ENCODE peak calls at places on chromosomes 2 and 18, in eight cellular contexts. One of them, this sample, is unnamed.

GRCh38 chr2:6352906-6353515 is 512.7 kb downstream of the CMPK2 start:
- DNase-seq in lower leg skin: no peak
- DNase-seq in mammary epithelial cell: no peak
- DNase-seq in GM12865: no peak
- DNase-seq in GM23248: peak
- DNase-seq in HL-60: no peak
- DNase-seq in Jurkat, Clone E6-1: no peak
- DNase-seq in astrocyte of the spinal cord: peak
- DNase-seq in this sample: peak

GRCh38 chr18:47215554-47216138 is 35.8 kb downstream of the SKOR2 start:
- DNase-seq in lower leg skin: no peak
- DNase-seq in mammary epithelial cell: peak
- DNase-seq in GM12865: peak
- DNase-seq in GM23248: peak
- DNase-seq in HL-60: peak
- DNase-seq in Jurkat, Clone E6-1: peak
- DNase-seq in astrocyte of the spinal cord: peak
- DNase-seq in this sample: peak

GRCh38 chr2:121944072-121944829 is 188.8 kb downstream of the TSN start:
- DNase-seq in lower leg skin: peak
- DNase-seq in mammary epithelial cell: peak
- DNase-seq in GM12865: no peak
- DNase-seq in GM23248: peak
- DNase-seq in HL-60: peak
- DNase-seq in Jurkat, Clone E6-1: peak
- DNase-seq in astrocyte of the spinal cord: peak
- DNase-seq in this sample: peak

GRCh38 chr2:219026946-219027345 is 14.4 kb downstream of the CFAP65 start:
- DNase-seq in lower leg skin: no peak
- DNase-seq in mammary epithelial cell: no peak
- DNase-seq in GM12865: no peak
- DNase-seq in GM23248: no peak
- DNase-seq in HL-60: no peak
- DNase-seq in Jurkat, Clone E6-1: no peak
- DNase-seq in astrocyte of the spinal cord: no peak
- DNase-seq in this sample: no peak

GRCh38 chr2:133710613-133711012 is 142.3 kb upstream of the NCKAP5 start:
- DNase-seq in lower leg skin: no peak
- DNase-seq in mammary epithelial cell: peak
- DNase-seq in GM12865: no peak
- DNase-seq in GM23248: peak
- DNase-seq in HL-60: no peak
- DNase-seq in Jurkat, Clone E6-1: no peak
- DNase-seq in astrocyte of the spinal cord: no peak
- DNase-seq in this sample: peak

GRCh38 chr2:62456721-62457539 is 49.1 kb downstream of the TMEM17 start:
- DNase-seq in lower leg skin: peak
- DNase-seq in mammary epithelial cell: peak
- DNase-seq in GM12865: peak
- DNase-seq in GM23248: peak
- DNase-seq in HL-60: no peak
- DNase-seq in Jurkat, Clone E6-1: peak
- DNase-seq in astrocyte of the spinal cord: peak
- DNase-seq in this sample: peak

GRCh38 chr2:164739966-164740365 is 101.7 kb downstream of the COBLL1 start:
- DNase-seq in lower leg skin: no peak
- DNase-seq in mammary epithelial cell: peak
- DNase-seq in GM12865: no peak
- DNase-seq in GM23248: peak
- DNase-seq in HL-60: no peak
- DNase-seq in Jurkat, Clone E6-1: no peak
- DNase-seq in astrocyte of the spinal cord: peak
- DNase-seq in this sample: peak

GRCh38 chr18:48294894-48295585 is 114.1 kb downstream of the ZBTB7C start:
- DNase-seq in lower leg skin: peak
- DNase-seq in mammary epithelial cell: no peak
- DNase-seq in GM12865: no peak
- DNase-seq in GM23248: no peak
- DNase-seq in HL-60: no peak
- DNase-seq in Jurkat, Clone E6-1: no peak
- DNase-seq in astrocyte of the spinal cord: no peak
- DNase-seq in this sample: peak

GRCh38 chr18:23071285-23071684 is 64.0 kb upstream of the CABLES1 start:
- DNase-seq in lower leg skin: no peak
- DNase-seq in mammary epithelial cell: peak
- DNase-seq in GM12865: peak
- DNase-seq in GM23248: peak
- DNase-seq in HL-60: peak
- DNase-seq in Jurkat, Clone E6-1: peak
- DNase-seq in astrocyte of the spinal cord: peak
- DNase-seq in this sample: no peak

GRCh38 chr2:238739668-238740067 is 108.2 kb upstream of the TWIST2 start:
- DNase-seq in lower leg skin: no peak
- DNase-seq in mammary epithelial cell: no peak
- DNase-seq in GM12865: no peak
- DNase-seq in GM23248: no peak
- DNase-seq in HL-60: no peak
- DNase-seq in Jurkat, Clone E6-1: no peak
- DNase-seq in astrocyte of the spinal cord: no peak
- DNase-seq in this sample: no peak

GRCh38 chr2:46909771-46910419 is 5.7 kb downstream of the MCFD2 start:
- DNase-seq in lower leg skin: no peak
- DNase-seq in mammary epithelial cell: peak
- DNase-seq in GM12865: peak
- DNase-seq in GM23248: peak
- DNase-seq in HL-60: no peak
- DNase-seq in Jurkat, Clone E6-1: no peak
- DNase-seq in astrocyte of the spinal cord: peak
- DNase-seq in this sample: peak

GRCh38 chr18:58813090-58813489 is 51.6 kb upstream of the ZNF532 start:
- DNase-seq in lower leg skin: no peak
- DNase-seq in mammary epithelial cell: no peak
- DNase-seq in GM12865: no peak
- DNase-seq in GM23248: no peak
- DNase-seq in HL-60: no peak
- DNase-seq in Jurkat, Clone E6-1: no peak
- DNase-seq in astrocyte of the spinal cord: no peak
- DNase-seq in this sample: no peak

GRCh38 chr2:78908973-78909372 is 116.5 kb upstream of the REG3G start:
- DNase-seq in lower leg skin: no peak
- DNase-seq in mammary epithelial cell: no peak
- DNase-seq in GM12865: no peak
- DNase-seq in GM23248: no peak
- DNase-seq in HL-60: no peak
- DNase-seq in Jurkat, Clone E6-1: no peak
- DNase-seq in astrocyte of the spinal cord: no peak
- DNase-seq in this sample: no peak

GRCh38 chr2:239326831-239327535 is 73.8 kb downstream of the HDAC4 start:
- DNase-seq in lower leg skin: peak
- DNase-seq in mammary epithelial cell: peak
- DNase-seq in GM12865: peak
- DNase-seq in GM23248: no peak
- DNase-seq in HL-60: peak
- DNase-seq in Jurkat, Clone E6-1: peak
- DNase-seq in astrocyte of the spinal cord: peak
- DNase-seq in this sample: no peak

GRCh38 chr2:9984861-9985480 is 33.5 kb downstream of the GRHL1 start:
- DNase-seq in lower leg skin: no peak
- DNase-seq in mammary epithelial cell: no peak
- DNase-seq in GM12865: no peak
- DNase-seq in GM23248: peak
- DNase-seq in HL-60: no peak
- DNase-seq in Jurkat, Clone E6-1: no peak
- DNase-seq in astrocyte of the spinal cord: no peak
- DNase-seq in this sample: peak

GRCh38 chr2:206296128-206296527 is 21.7 kb downstream of the ZDBF2 start:
- DNase-seq in lower leg skin: no peak
- DNase-seq in mammary epithelial cell: peak
- DNase-seq in GM12865: no peak
- DNase-seq in GM23248: peak
- DNase-seq in HL-60: no peak
- DNase-seq in Jurkat, Clone E6-1: no peak
- DNase-seq in astrocyte of the spinal cord: no peak
- DNase-seq in this sample: peak

GRCh38 chr2:241410739-241411176 is 54.7 kb downstream of the FARP2 start:
- DNase-seq in lower leg skin: no peak
- DNase-seq in mammary epithelial cell: peak
- DNase-seq in GM12865: no peak
- DNase-seq in GM23248: peak
- DNase-seq in HL-60: no peak
- DNase-seq in Jurkat, Clone E6-1: no peak
- DNase-seq in astrocyte of the spinal cord: peak
- DNase-seq in this sample: no peak

DNA sequence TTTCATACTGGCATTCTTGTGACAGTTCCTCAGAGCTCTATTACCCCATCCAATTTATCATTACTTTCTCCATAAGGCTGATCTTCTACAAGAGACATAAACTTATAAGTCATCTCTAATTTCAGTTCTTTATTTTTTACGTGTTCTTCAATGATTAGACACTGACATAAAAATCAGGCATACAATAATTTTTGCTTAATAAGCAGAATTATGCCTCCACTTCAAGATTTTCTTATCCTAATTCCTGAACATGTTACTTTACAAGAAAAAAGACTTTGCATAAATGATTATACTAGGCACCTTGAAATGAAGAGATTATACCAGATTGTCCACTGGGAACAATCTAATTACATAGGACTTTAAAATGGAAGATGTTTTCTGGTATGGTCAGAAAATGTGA is 1304.5 kb upstream of the SLC39A10 start:
- DNase-seq in lower leg skin: no peak
- DNase-seq in mammary epithelial cell: no peak
- DNase-seq in GM12865: no peak
- DNase-seq in GM23248: no peak
- DNase-seq in HL-60: no peak
- DNase-seq in Jurkat, Clone E6-1: no peak
- DNase-seq in astrocyte of the spinal cord: no peak
- DNase-seq in this sample: no peak
- H3K4me3 ChIP-seq in lower leg skin: no peak
- H3K4me3 ChIP-seq in mammary epithelial cell: no peak
- H3K4me3 ChIP-seq in GM12865: no peak
- H3K4me3 ChIP-seq in GM23248: no peak
- H3K4me3 ChIP-seq in HL-60: no peak
- H3K4me3 ChIP-seq in Jurkat, Clone E6-1: no peak
- H3K4me3 ChIP-seq in astrocyte of the spinal cord: no peak
- H3K4me3 ChIP-seq in this sample: no peak

DNA sequence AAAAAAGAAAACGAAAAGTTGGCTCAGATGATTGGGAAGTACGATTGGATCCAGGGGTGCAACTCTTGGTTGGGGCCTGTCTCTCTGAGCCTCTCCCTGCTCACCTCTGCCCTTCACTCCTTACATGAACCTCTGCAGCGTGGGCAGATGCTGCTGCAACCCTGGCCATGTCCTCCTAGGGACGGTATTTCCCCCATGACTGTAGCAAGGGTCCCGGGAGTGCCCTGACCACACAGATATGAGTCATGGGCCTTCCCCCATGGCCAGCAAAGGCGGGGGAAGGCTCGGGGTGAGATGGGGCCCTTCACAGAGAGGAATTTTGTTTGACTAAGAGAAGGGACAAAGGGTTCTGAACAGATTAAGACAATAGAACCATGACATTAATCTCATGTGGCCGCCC is 129.0 kb downstream of the NCK2 start:
- DNase-seq in lower leg skin: peak
- DNase-seq in mammary epithelial cell: peak
- DNase-seq in GM12865: peak
- DNase-seq in GM23248: peak
- DNase-seq in HL-60: no peak
- DNase-seq in Jurkat, Clone E6-1: no peak
- DNase-seq in astrocyte of the spinal cord: peak
- DNase-seq in this sample: peak
- H3K4me3 ChIP-seq in lower leg skin: no peak
- H3K4me3 ChIP-seq in mammary epithelial cell: no peak
- H3K4me3 ChIP-seq in GM12865: no peak
- H3K4me3 ChIP-seq in GM23248: no peak
- H3K4me3 ChIP-seq in HL-60: no peak
- H3K4me3 ChIP-seq in Jurkat, Clone E6-1: no peak
- H3K4me3 ChIP-seq in astrocyte of the spinal cord: no peak
- H3K4me3 ChIP-seq in this sample: no peak

DNA sequence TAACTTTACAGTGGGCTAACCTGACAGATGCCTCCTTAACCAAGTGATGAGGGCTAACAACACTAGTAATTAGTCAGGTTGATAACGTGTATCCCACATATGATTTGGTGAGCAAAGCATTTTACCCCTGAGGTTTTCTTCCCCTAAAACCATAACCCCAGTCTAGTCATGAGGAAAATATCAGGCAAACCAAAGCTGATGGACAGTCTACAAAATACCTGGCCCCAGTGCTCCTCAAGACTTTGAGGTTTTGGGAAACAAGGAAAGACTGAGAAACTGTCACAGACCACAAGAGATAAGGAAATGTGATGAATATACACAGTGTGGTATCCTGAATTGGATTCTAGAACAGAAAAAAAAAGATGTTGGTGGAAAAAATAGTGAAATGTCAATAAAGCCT is 28.5 kb downstream of the MAP3K20 start:
- DNase-seq in lower leg skin: no peak
- DNase-seq in mammary epithelial cell: no peak
- DNase-seq in GM12865: no peak
- DNase-seq in GM23248: no peak
- DNase-seq in HL-60: no peak
- DNase-seq in Jurkat, Clone E6-1: no peak
- DNase-seq in astrocyte of the spinal cord: no peak
- DNase-seq in this sample: no peak
- H3K4me3 ChIP-seq in lower leg skin: no peak
- H3K4me3 ChIP-seq in mammary epithelial cell: no peak
- H3K4me3 ChIP-seq in GM12865: no peak
- H3K4me3 ChIP-seq in GM23248: no peak
- H3K4me3 ChIP-seq in HL-60: no peak
- H3K4me3 ChIP-seq in Jurkat, Clone E6-1: no peak
- H3K4me3 ChIP-seq in astrocyte of the spinal cord: no peak
- H3K4me3 ChIP-seq in this sample: no peak

GRCh38 chr2:37643102-37644078 is 28.1 kb downstream of the CDC42EP3 start:
- DNase-seq in lower leg skin: no peak
- DNase-seq in mammary epithelial cell: no peak
- DNase-seq in GM12865: no peak
- DNase-seq in GM23248: no peak
- DNase-seq in HL-60: no peak
- DNase-seq in Jurkat, Clone E6-1: no peak
- DNase-seq in astrocyte of the spinal cord: no peak
- DNase-seq in this sample: no peak

GRCh38 chr2:37647941-37648315 is 23.5 kb downstream of the CDC42EP3 start:
- DNase-seq in lower leg skin: no peak
- DNase-seq in mammary epithelial cell: no peak
- DNase-seq in GM12865: no peak
- DNase-seq in GM23248: no peak
- DNase-seq in HL-60: no peak
- DNase-seq in Jurkat, Clone E6-1: no peak
- DNase-seq in astrocyte of the spinal cord: no peak
- DNase-seq in this sample: peak

GRCh38 chr2:37644191-37644590 is 27.3 kb downstream of the CDC42EP3 start:
- DNase-seq in lower leg skin: no peak
- DNase-seq in mammary epithelial cell: no peak
- DNase-seq in GM12865: no peak
- DNase-seq in GM23248: no peak
- DNase-seq in HL-60: no peak
- DNase-seq in Jurkat, Clone E6-1: no peak
- DNase-seq in astrocyte of the spinal cord: no peak
- DNase-seq in this sample: no peak

GRCh38 chr2:37645363-37645762 is 26.1 kb downstream of the CDC42EP3 start:
- DNase-seq in lower leg skin: no peak
- DNase-seq in mammary epithelial cell: peak
- DNase-seq in GM12865: peak
- DNase-seq in GM23248: peak
- DNase-seq in HL-60: no peak
- DNase-seq in Jurkat, Clone E6-1: no peak
- DNase-seq in astrocyte of the spinal cord: peak
- DNase-seq in this sample: peak

GRCh38 chr2:37645836-37646235 is 25.6 kb downstream of the CDC42EP3 start:
- DNase-seq in lower leg skin: no peak
- DNase-seq in mammary epithelial cell: no peak
- DNase-seq in GM12865: no peak
- DNase-seq in GM23248: no peak
- DNase-seq in HL-60: no peak
- DNase-seq in Jurkat, Clone E6-1: no peak
- DNase-seq in astrocyte of the spinal cord: no peak
- DNase-seq in this sample: no peak
- H3K4me3 ChIP-seq in lower leg skin: no peak
- H3K4me3 ChIP-seq in mammary epithelial cell: no peak
- H3K4me3 ChIP-seq in GM12865: no peak
- H3K4me3 ChIP-seq in GM23248: no peak
- H3K4me3 ChIP-seq in HL-60: no peak
- H3K4me3 ChIP-seq in Jurkat, Clone E6-1: no peak
- H3K4me3 ChIP-seq in astrocyte of the spinal cord: no peak
- H3K4me3 ChIP-seq in this sample: no peak

This sample was measured in fibroblast of the aortic adventitia.